ENCODE peak calls at places on chromosomes 4 and X, in four cellular contexts. One of them, this sample, is unnamed.

GRCh38 chr4:68451246-68452211 is 4.3 kb downstream of the TMPRSS11E start:
- DNase-seq in transverse colon: no peak
- DNase-seq in K562: no peak
- DNase-seq in breast epithelium: no peak
- DNase-seq in this sample: no peak

GRCh38 chr4:142353149-142353738 is 492.9 kb downstream of the INPP4B start:
- DNase-seq in K562: peak
- DNase-seq in breast epithelium: no peak
- DNase-seq in transverse colon: no peak
- DNase-seq in this sample: no peak

GRCh38 chr4:53377319-53378170 is at the start of gene FIP1L1:
- DNase-seq in breast epithelium: peak
- DNase-seq in K562: peak
- DNase-seq in transverse colon: peak
- DNase-seq in this sample: peak

GRCh38 chr4:56723201-56723605 is 42.1 kb upstream of the HOPX start:
- DNase-seq in transverse colon: no peak
- DNase-seq in K562: no peak
- DNase-seq in breast epithelium: no peak
- DNase-seq in this sample: no peak

GRCh38 chr4:30718021-30718888 is 1.9 kb upstream of the PCDH7 start:
- DNase-seq in breast epithelium: no peak
- DNase-seq in K562: no peak
- DNase-seq in transverse colon: peak
- DNase-seq in this sample: peak

GRCh38 chr4:139014391-139015268 is 951 bp upstream of the NOCT start:
- DNase-seq in K562: no peak
- DNase-seq in breast epithelium: no peak
- DNase-seq in transverse colon: no peak
- DNase-seq in this sample: peak

GRCh38 chr4:6294705-6295421 is 25.2 kb downstream of the WFS1 start:
- DNase-seq in K562: no peak
- DNase-seq in breast epithelium: no peak
- DNase-seq in transverse colon: no peak
- DNase-seq in this sample: no peak

GRCh38 chr4:159506801-159507517 is 404.1 kb downstream of the RAPGEF2 start:
- DNase-seq in K562: no peak
- DNase-seq in breast epithelium: no peak
- DNase-seq in transverse colon: no peak
- DNase-seq in this sample: no peak

GRCh38 chrX:19332983-19333382 is 10.7 kb upstream of the PDHA1 start:
- DNase-seq in transverse colon: no peak
- DNase-seq in breast epithelium: no peak
- DNase-seq in K562: no peak
- DNase-seq in this sample: no peak

GRCh38 chr4:55666535-55666934 is 30.4 kb upstream of the NMU start:
- DNase-seq in breast epithelium: no peak
- DNase-seq in K562: no peak
- DNase-seq in transverse colon: no peak
- DNase-seq in this sample: no peak

GRCh38 chr4:177810210-177810609 is 368.0 kb upstream of the AGA start:
- DNase-seq in transverse colon: no peak
- DNase-seq in K562: no peak
- DNase-seq in breast epithelium: no peak
- DNase-seq in this sample: no peak

GRCh38 chrX:67563469-67564448 is 19.9 kb downstream of the AR start:
- DNase-seq in transverse colon: no peak
- DNase-seq in K562: no peak
- DNase-seq in breast epithelium: no peak
- DNase-seq in this sample: no peak

GRCh38 chr4:71941001-71941400 is 90.8 kb upstream of the NPFFR2 start:
- DNase-seq in breast epithelium: no peak
- DNase-seq in transverse colon: peak
- DNase-seq in K562: peak
- DNase-seq in this sample: no peak

GRCh38 chrX:128616933-128617332 is 564.7 kb upstream of the ACTRT1 start:
- DNase-seq in breast epithelium: no peak
- DNase-seq in transverse colon: no peak
- DNase-seq in K562: no peak
- DNase-seq in this sample: no peak

GRCh38 chr4:2728806-2729532 is 27.2 kb downstream of the TNIP2 start:
- DNase-seq in K562: no peak
- DNase-seq in transverse colon: no peak
- DNase-seq in breast epithelium: no peak
- DNase-seq in this sample: no peak

GRCh38 chr4:93313207-93313606 is 515.3 kb upstream of the ATOH1 start:
- DNase-seq in transverse colon: no peak
- DNase-seq in breast epithelium: no peak
- DNase-seq in K562: no peak
- DNase-seq in this sample: no peak

GRCh38 chrX:44299177-44299576 is 44.3 kb downstream of the EFHC2 start:
- DNase-seq in breast epithelium: no peak
- DNase-seq in K562: no peak
- DNase-seq in transverse colon: no peak
- DNase-seq in this sample: no peak

GRCh38 chr4:14289708-14290107 is 662.2 kb upstream of the BOD1L1 start:
- DNase-seq in transverse colon: no peak
- DNase-seq in K562: no peak
- DNase-seq in breast epithelium: no peak
- DNase-seq in this sample: no peak

GRCh38 chr4:77619408-77619807 is 13.8 kb downstream of the CXCL13 start:
- DNase-seq in transverse colon: no peak
- DNase-seq in K562: no peak
- DNase-seq in breast epithelium: no peak
- DNase-seq in this sample: no peak

GRCh38 chr4:115851918-115852766 is 738.7 kb upstream of the NDST4 start:
- DNase-seq in transverse colon: peak
- DNase-seq in breast epithelium: no peak
- DNase-seq in K562: peak
- DNase-seq in this sample: no peak

GRCh38 chr4:73127839-73128448 is 58.4 kb upstream of the COX18 start:
- DNase-seq in breast epithelium: no peak
- DNase-seq in transverse colon: no peak
- DNase-seq in K562: no peak
- DNase-seq in this sample: no peak

GRCh38 chr4:153771058-153771457 is 11.2 kb upstream of the RNF175 start:
- DNase-seq in transverse colon: no peak
- DNase-seq in breast epithelium: no peak
- DNase-seq in K562: no peak
- DNase-seq in this sample: no peak

GRCh38 chrX:8037593-8038348 is 110.6 kb upstream of the PNPLA4 start:
- DNase-seq in K562: no peak
- DNase-seq in breast epithelium: no peak
- DNase-seq in transverse colon: no peak
- DNase-seq in this sample: no peak

GRCh38 chr4:151359576-151359975 is 34.2 kb upstream of the SH3D19 start:
- DNase-seq in K562: no peak
- DNase-seq in breast epithelium: no peak
- DNase-seq in transverse colon: peak
- DNase-seq in this sample: no peak

GRCh38 chr4:6064383-6064782 is 46.2 kb upstream of the C4orf50 start:
- DNase-seq in breast epithelium: no peak
- DNase-seq in K562: no peak
- DNase-seq in transverse colon: no peak
- DNase-seq in this sample: no peak

GRCh38 chrX:147912093-147912801 is 528 bp downstream of the FMR1 start:
- DNase-seq in breast epithelium: peak
- DNase-seq in transverse colon: peak
- DNase-seq in K562: peak
- DNase-seq in this sample: peak

GRCh38 chr4:90982787-90983186 is 855.6 kb downstream of the CCSER1 start:
- DNase-seq in transverse colon: no peak
- DNase-seq in breast epithelium: no peak
- DNase-seq in K562: no peak
- DNase-seq in this sample: no peak

GRCh38 chrX:104187931-104188330 is 21.7 kb downstream of the FAM199X start:
- DNase-seq in transverse colon: no peak
- DNase-seq in K562: no peak
- DNase-seq in breast epithelium: no peak
- DNase-seq in this sample: no peak

GRCh38 chr4:1069394-1069793 is 44.0 kb downstream of the RNF212 start:
- DNase-seq in transverse colon: no peak
- DNase-seq in breast epithelium: no peak
- DNase-seq in K562: no peak
- DNase-seq in this sample: no peak

GRCh38 chrX:110915120-110915519 is 119.5 kb upstream of the CHRDL1 start:
- DNase-seq in K562: no peak
- DNase-seq in transverse colon: no peak
- DNase-seq in breast epithelium: no peak
- DNase-seq in this sample: no peak

GRCh38 chrX:107711521-107712041 is 64.0 kb downstream of the TSC22D3 start:
- DNase-seq in K562: no peak
- DNase-seq in transverse colon: no peak
- DNase-seq in breast epithelium: no peak
- DNase-seq in this sample: no peak

GRCh38 chr4:175674219-175674618 is 137.8 kb downstream of the GPM6A start:
- DNase-seq in K562: no peak
- DNase-seq in transverse colon: no peak
- DNase-seq in breast epithelium: no peak
- DNase-seq in this sample: no peak

GRCh38 chr4:8853249-8853648 is 18.4 kb downstream of the HMX1 start:
- DNase-seq in breast epithelium: no peak
- DNase-seq in K562: peak
- DNase-seq in transverse colon: no peak
- DNase-seq in this sample: no peak

GRCh38 chrX:16786791-16787735 is 797 bp downstream of the TXLNG start:
- DNase-seq in transverse colon: peak
- DNase-seq in breast epithelium: no peak
- DNase-seq in K562: peak
- DNase-seq in this sample: peak

GRCh38 chr4:98006814-98007412 is 136.4 kb downstream of the STPG2 start:
- DNase-seq in K562: no peak
- DNase-seq in breast epithelium: no peak
- DNase-seq in transverse colon: no peak
- DNase-seq in this sample: no peak

GRCh38 chrX:53356186-53356585 is 66.3 kb downstream of the SMC1A start:
- DNase-seq in K562: peak
- DNase-seq in transverse colon: no peak
- DNase-seq in breast epithelium: no peak
- DNase-seq in this sample: no peak

GRCh38 chrX:39730671-39731389 is 366.9 kb downstream of the BCOR start:
- DNase-seq in transverse colon: peak
- DNase-seq in K562: peak
- DNase-seq in breast epithelium: peak
- DNase-seq in this sample: peak

GRCh38 chr4:15895517-15895916 is 43.0 kb downstream of the FGFBP1 start:
- DNase-seq in K562: no peak
- DNase-seq in transverse colon: no peak
- DNase-seq in breast epithelium: no peak
- DNase-seq in this sample: no peak

GRCh38 chrX:54921427-54922021 is 900 bp downstream of the TRO start:
- DNase-seq in breast epithelium: no peak
- DNase-seq in transverse colon: peak
- DNase-seq in K562: no peak
- DNase-seq in this sample: no peak

GRCh38 chrX:54923376-54923775 is 2.8 kb downstream of the TRO start:
- DNase-seq in K562: no peak
- DNase-seq in transverse colon: no peak
- DNase-seq in breast epithelium: no peak
- DNase-seq in this sample: no peak

GRCh38 chrX:54922547-54922946 is 1.9 kb downstream of the TRO start:
- DNase-seq in transverse colon: no peak
- DNase-seq in K562: no peak
- DNase-seq in breast epithelium: no peak
- DNase-seq in this sample: no peak

GRCh38 chrX:54920610-54921426 is at the start of gene TRO:
- DNase-seq in breast epithelium: no peak
- DNase-seq in K562: no peak
- DNase-seq in transverse colon: no peak
- DNase-seq in this sample: no peak
- TF ChIP-seq POLR2AphosphoS5 in breast epithelium: no peak
- TF ChIP-seq POLR2AphosphoS5 in K562: no peak
- TF ChIP-seq POLR2AphosphoS5 in transverse colon: no peak
- TF ChIP-seq POLR2AphosphoS5 in this sample: no peak

GRCh38 chr4:173168396-173169177 is at the start of gene GALNT7:
- DNase-seq in breast epithelium: peak
- DNase-seq in K562: peak
- DNase-seq in transverse colon: peak
- DNase-seq in this sample: peak
- TF ChIP-seq POLR2A in breast epithelium: no peak
- TF ChIP-seq POLR2A in K562: peak
- TF ChIP-seq POLR2A in transverse colon: no peak
- TF ChIP-seq POLR2A in this sample: peak

GRCh38 chr4:145735330-145735638 is 55.3 kb downstream of the C4orf51 start:
- DNase-seq in K562: no peak
- DNase-seq in breast epithelium: peak
- DNase-seq in transverse colon: no peak
- DNase-seq in this sample: no peak
- TF ChIP-seq POLR2AphosphoS5 in K562: no peak
- TF ChIP-seq POLR2AphosphoS5 in breast epithelium: no peak
- TF ChIP-seq POLR2AphosphoS5 in transverse colon: no peak
- TF ChIP-seq POLR2AphosphoS5 in this sample: no peak

GRCh38 chrX:123732679-123733363 is at the start of gene THOC2:
- DNase-seq in breast epithelium: peak
- DNase-seq in K562: peak
- DNase-seq in transverse colon: peak
- DNase-seq in this sample: peak
- TF ChIP-seq POLR2A in breast epithelium: no peak
- TF ChIP-seq POLR2A in K562: peak
- TF ChIP-seq POLR2A in transverse colon: peak
- TF ChIP-seq POLR2A in this sample: peak

GRCh38 chr4:92231511-92231910 is 72.3 kb upstream of the GRID2 start:
- DNase-seq in breast epithelium: no peak
- DNase-seq in K562: no peak
- DNase-seq in transverse colon: no peak
- DNase-seq in this sample: no peak
- TF ChIP-seq POLR2AphosphoS5 in breast epithelium: no peak
- TF ChIP-seq POLR2AphosphoS5 in K562: no peak
- TF ChIP-seq POLR2AphosphoS5 in transverse colon: no peak
- TF ChIP-seq POLR2AphosphoS5 in this sample: no peak

DNA sequence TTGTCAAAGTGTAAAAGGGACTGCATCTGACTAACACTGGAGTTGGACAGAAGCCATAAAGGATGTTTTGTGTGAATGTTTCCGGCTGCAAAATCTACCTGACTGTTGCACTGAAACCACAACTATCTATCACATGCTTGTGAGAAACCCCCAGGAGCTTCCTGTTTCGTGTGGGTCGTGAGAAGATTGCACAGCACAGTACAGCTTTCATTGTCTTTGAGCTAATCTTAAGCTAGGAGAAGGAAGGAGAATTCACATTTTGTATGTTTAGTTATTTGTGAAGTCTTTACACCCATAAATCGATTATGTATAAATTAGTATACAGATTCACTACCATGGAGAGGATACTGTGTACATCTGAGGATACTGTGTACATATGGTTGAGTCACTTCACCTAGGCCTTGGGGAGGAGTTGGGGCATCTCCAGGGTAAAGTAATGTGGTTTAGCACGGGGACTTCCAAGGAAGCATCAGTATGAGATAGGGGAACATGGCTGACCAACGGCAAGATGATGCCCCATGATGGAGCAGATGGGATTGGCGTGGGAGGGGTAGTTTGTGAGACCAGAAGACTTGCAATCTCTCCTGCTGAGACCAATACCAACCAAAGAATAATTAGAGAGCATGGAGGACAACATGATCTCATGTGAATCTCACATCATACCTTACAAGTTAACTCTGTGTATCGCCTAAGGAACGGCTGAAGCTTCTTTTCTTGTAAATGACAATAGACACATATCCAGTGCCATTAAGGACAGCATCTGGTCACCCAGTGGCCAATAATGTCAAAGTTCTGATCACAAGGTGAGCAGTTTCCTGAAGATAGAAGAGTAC is 43.1 kb upstream of the FAM9C start:
- DNase-seq in K562: no peak
- DNase-seq in breast epithelium: no peak
- DNase-seq in transverse colon: peak
- DNase-seq in this sample: peak
- TF ChIP-seq POLR2A in K562: no peak
- TF ChIP-seq POLR2A in breast epithelium: no peak
- TF ChIP-seq POLR2A in transverse colon: no peak
- TF ChIP-seq POLR2A in this sample: no peak